ENCODE peak calls at places on chromosomes 12 and 14, in six cellular contexts. H, K, L, Y, J and X are unnamed samples.

GRCh38 chr12:65886996-65887395 is 62.7 kb downstream of the HMGA2 start:
- DNase-seq in K (no peak), H (no peak), L (no peak), J (no peak), Y (no peak), X (no peak)

GRCh38 chr12:95642583-95642982 is 91.3 kb upstream of the USP44 start:
- DNase-seq in L (no peak), K (no peak), Y (peak), J (no peak), H (no peak), X (no peak)

GRCh38 chr12:109710747-109711595 is 2.7 kb upstream of the FAM222A start:
- DNase-seq in K (no peak), L (no peak), H (no peak), J (no peak), Y (peak), X (peak)

GRCh38 chr12:112381421-112381897 is 772 bp downstream of the HECTD4 start:
- DNase-seq in H (no peak), Y (no peak), J (peak), L (no peak), K (peak), X (no peak)

GRCh38 chr12:101939856-101940265 is 62.5 kb downstream of the DRAM1 start:
- DNase-seq in H (peak), L (peak), K (peak), J (no peak), Y (peak), X (peak)

GRCh38 chr14:50222061-50222613 is 9.2 kb downstream of the SOS2 start:
- DNase-seq in J (no peak), H (no peak), L (no peak), Y (no peak), K (no peak), X (no peak)

GRCh38 chr12:66331814-66332213 is 29.5 kb downstream of the HELB start:
- DNase-seq in L (no peak), K (no peak), J (no peak), H (no peak), Y (no peak), X (no peak)

GRCh38 chr12:108699955-108700563 is 31.3 kb downstream of the CORO1C start:
- DNase-seq in J (no peak), Y (no peak), K (no peak), H (no peak), L (no peak), X (no peak)

GRCh38 chr14:67241416-67242362 is at the start of gene PALS1:
- DNase-seq in L (no peak), Y (peak), H (peak), J (no peak), K (no peak), X (peak)

GRCh38 chr14:90624228-90624627 is 192.0 kb downstream of the TTC7B start:
- DNase-seq in H (no peak), J (peak), L (peak), K (peak), Y (peak), X (no peak)

GRCh38 chr12:104292872-104293794 is 10.4 kb upstream of the EID3 start:
- DNase-seq in Y (peak), H (no peak), K (no peak), J (no peak), L (no peak), X (no peak)

GRCh38 chr14:104353921-104354701 is 215.7 kb downstream of the KIF26A start:
- DNase-seq in Y (no peak), H (no peak), L (peak), K (peak), J (peak), X (no peak)

GRCh38 chr12:65605019-65605418 is 219.3 kb upstream of the HMGA2 start:
- DNase-seq in K (no peak), L (no peak), H (no peak), J (no peak), Y (no peak), X (no peak)

GRCh38 chr14:71582705-71583104 is 349.5 kb upstream of the RGS6 start:
- DNase-seq in J (no peak), H (no peak), L (no peak), K (no peak), Y (no peak), X (peak)

GRCh38 chr12:32995623-32996022 is 99.0 kb upstream of the PKP2 start:
- DNase-seq in H (no peak), Y (no peak), K (no peak), J (no peak), L (no peak), X (no peak)

GRCh38 chr14:99237288-99237687 is 34.7 kb downstream of the BCL11B start:
- DNase-seq in K (no peak), J (no peak), H (no peak), L (no peak), Y (no peak), X (no peak)

GRCh38 chr12:66132408-66132807 is 1.9 kb upstream of the LLPH start:
- DNase-seq in H (no peak), Y (peak), L (no peak), K (no peak), J (no peak), X (peak)

GRCh38 chr12:27869567-27869966 is 89.5 kb upstream of the MANSC4 start:
- DNase-seq in Y (no peak), K (no peak), L (no peak), H (no peak), J (no peak), X (no peak)

GRCh38 chr14:91369628-91370445 is 47.8 kb downstream of the CCDC88C start:
- DNase-seq in K (no peak), H (no peak), J (peak), L (no peak), Y (no peak), X (no peak)

GRCh38 chr12:4143909-4144308 is 129.7 kb upstream of the CCND2 start:
- DNase-seq in J (no peak), L (no peak), H (no peak), Y (peak), K (no peak), X (no peak)

GRCh38 chr14:26531894-26532293 is 65.9 kb downstream of the NOVA1 start:
- DNase-seq in H (no peak), L (no peak), Y (peak), J (no peak), K (no peak), X (no peak)

GRCh38 chr14:50524731-50525510 is 7.4 kb downstream of the MAP4K5 start:
- DNase-seq in K (no peak), Y (no peak), J (no peak), L (no peak), H (no peak), X (no peak)

GRCh38 chr12:22858849-22859569 is 234.0 kb downstream of the ETNK1 start:
- DNase-seq in J (no peak), Y (no peak), H (no peak), L (no peak), K (no peak), X (no peak)

GRCh38 chr12:112252184-112252583 is 126.8 kb downstream of the TRAFD1 start:
- DNase-seq in Y (no peak), K (no peak), J (peak), L (no peak), H (no peak), X (no peak)

GRCh38 chr14:104223810-104224515 is 85.6 kb downstream of the KIF26A start:
- DNase-seq in H (no peak), L (no peak), J (no peak), K (no peak), Y (no peak), X (no peak)

GRCh38 chr12:84270470-84271140 is 642.0 kb downstream of the SLC6A15 start:
- DNase-seq in K (no peak), H (no peak), L (no peak), J (no peak), Y (peak), X (no peak)

GRCh38 chr12:113766880-113767878 is 198.9 kb downstream of the RBM19 start:
- DNase-seq in J (no peak), K (no peak), Y (peak), L (no peak), H (no peak), X (peak)

GRCh38 chr14:23814858-23815257 is 138.7 kb upstream of the DHRS4 start:
- DNase-seq in J (no peak), L (no peak), H (no peak), K (no peak), Y (no peak), X (no peak)

GRCh38 chr14:40188006-40188405 is 755.8 kb upstream of the FBXO33 start:
- DNase-seq in Y (peak), K (no peak), J (no peak), H (no peak), L (no peak), X (no peak)

GRCh38 chr12:57089259-57090245 is 638 bp downstream of the NAB2 start:
- DNase-seq in Y (no peak), J (peak), H (peak), K (peak), L (peak), X (no peak)

GRCh38 chr12:28350502-28350901 is 160.2 kb downstream of the CCDC91 start:
- DNase-seq in K (no peak), Y (no peak), L (no peak), J (no peak), H (no peak), X (no peak)

GRCh38 chr14:100173353-100173752 is 13.9 kb upstream of the DEGS2 start:
- DNase-seq in Y (no peak), K (no peak), L (no peak), J (no peak), H (no peak), X (no peak)

GRCh38 chr14:74698471-74698870 is 14.4 kb downstream of the AREL1 start:
- DNase-seq in J (no peak), H (no peak), Y (no peak), L (no peak), K (no peak), X (no peak)

GRCh38 chr12:114664661-114665320 is 19.2 kb downstream of the TBX3 start:
- DNase-seq in J (no peak), L (no peak), Y (no peak), H (no peak), K (peak), X (no peak)

GRCh38 chr14:75084513-75084912 is 15.1 kb downstream of the ZC2HC1C start:
- DNase-seq in H (no peak), K (no peak), L (no peak), Y (no peak), J (no peak), X (no peak)

GRCh38 chr14:33859306-33859705 is 91.6 kb downstream of the EGLN3 start:
- DNase-seq in Y (no peak), L (no peak), K (no peak), J (no peak), H (no peak), X (no peak)

GRCh38 chr12:18389820-18390219 is 128.5 kb downstream of the PIK3C2G start:
- DNase-seq in H (no peak), J (no peak), K (no peak), L (no peak), Y (no peak), X (no peak)

GRCh38 chr12:20950248-20950647 is 139.7 kb downstream of the SLCO1B3 start:
- DNase-seq in H (no peak), J (no peak), Y (peak), K (no peak), L (no peak), X (no peak)

GRCh38 chr14:62181591-62181990 is 419.4 kb downstream of the SNAPC1 start:
- DNase-seq in L (no peak), H (no peak), J (no peak), Y (no peak), K (no peak), X (no peak)

GRCh38 chr14:62185078-62185477 is 422.9 kb downstream of the SNAPC1 start:
- DNase-seq in K (no peak), H (no peak), J (no peak), L (no peak), Y (no peak), X (no peak)

GRCh38 chr14:62179367-62180018 is 417.3 kb downstream of the SNAPC1 start:
- DNase-seq in J (peak), K (no peak), Y (peak), H (peak), L (peak), X (peak)
- TF ChIP-seq CTCF in J (peak), K (peak), Y (peak), H (peak), L (no peak), X (peak)

DNA sequence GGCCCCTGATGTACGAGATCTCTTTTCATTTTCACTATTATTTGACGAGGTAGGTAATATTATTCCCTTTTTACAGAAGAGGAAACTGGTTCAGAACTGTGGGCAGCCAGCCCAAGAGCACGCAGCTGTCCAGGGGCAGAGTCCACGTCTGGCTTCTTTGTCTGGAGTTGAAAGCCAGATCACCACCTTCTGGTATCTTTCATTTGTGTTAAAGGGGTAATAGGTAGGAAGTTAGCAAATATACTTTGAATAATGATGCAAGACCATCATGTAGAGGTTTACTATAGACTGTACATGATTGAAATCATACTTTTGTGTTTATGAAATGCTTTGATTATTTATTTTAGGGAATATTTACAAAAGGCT is 144.1 kb upstream of the AMIGO2 start:
- DNase-seq in Y (peak), L (no peak), K (no peak), J (no peak), H (no peak), X (no peak)
- H3K4me3 ChIP-seq in Y (peak), L (no peak), K (peak), J (no peak), H (no peak), X (no peak)

GRCh38 chr12:13976880-13977279 is 4.5 kb downstream of the GRIN2B start:
- DNase-seq in L (no peak), Y (no peak), H (no peak), K (no peak), J (no peak), X (no peak)
- TF ChIP-seq CTCF in L (no peak), Y (no peak), H (no peak), K (no peak), J (no peak), X (no peak)

GRCh38 chr14:30560581-30560980 is 1.6 kb downstream of the G2E3 start:
- DNase-seq in K (no peak), J (no peak), H (no peak), L (no peak), Y (no peak), X (no peak)
- H3K4me3 ChIP-seq in K (peak), J (no peak), H (no peak), L (no peak), Y (peak), X (peak)

DNA sequence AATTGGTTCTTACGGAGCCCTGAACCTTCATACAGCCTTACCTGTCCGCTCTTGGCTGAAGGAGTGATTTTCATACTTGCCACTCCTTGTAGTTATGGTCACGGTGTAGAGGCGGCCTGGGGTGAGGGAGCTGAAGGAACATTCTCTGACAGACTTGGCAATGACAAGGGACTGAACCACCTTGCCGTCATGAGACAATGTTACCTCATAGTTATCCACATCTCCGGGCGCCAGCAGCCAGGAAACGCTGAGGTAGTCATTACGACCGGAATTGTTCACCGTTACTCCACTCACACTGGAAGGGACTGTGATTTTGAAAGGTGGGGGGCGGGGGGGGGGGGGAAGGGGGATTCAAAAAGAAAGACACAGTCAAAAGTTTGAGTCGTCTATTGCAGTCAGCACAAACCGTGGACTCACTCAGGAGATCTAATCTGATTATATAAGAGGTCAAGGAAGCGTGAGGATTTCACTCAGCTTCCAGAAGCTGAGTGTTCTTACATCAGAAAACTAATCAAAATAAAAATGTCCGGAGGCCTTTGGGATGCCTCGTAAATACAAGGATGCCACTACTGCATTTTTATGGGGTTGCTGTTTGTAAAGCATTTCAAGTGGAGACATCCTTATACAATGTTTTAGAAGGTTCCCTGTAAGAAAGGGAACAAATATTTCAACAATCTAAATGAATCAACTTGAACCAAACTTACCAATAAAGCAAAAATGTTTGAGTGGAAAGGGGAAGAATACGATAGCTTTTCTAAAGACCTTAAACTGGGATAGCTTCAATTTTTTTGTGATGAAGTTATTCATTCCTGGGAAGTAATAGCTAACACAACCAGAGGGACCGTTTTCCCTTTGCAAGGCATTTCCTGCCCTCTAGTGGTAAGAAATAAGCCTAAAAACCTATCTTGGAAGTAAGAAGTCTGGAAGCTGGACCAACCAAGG is 60.6 kb downstream of the PTPRB start:
- DNase-seq in J (no peak), H (no peak), K (no peak), Y (peak), L (no peak), X (peak)
- TF ChIP-seq CTCF in J (peak), H (peak), K (peak), Y (peak), L (peak), X (peak)

GRCh38 chr12:31729728-31730127 is 907 bp upstream of the AMN1 start:
- DNase-seq in H (no peak), L (no peak), J (no peak), Y (no peak), K (no peak), X (no peak)
- H3K4me3 ChIP-seq in H (peak), L (peak), J (peak), Y (peak), K (peak), X (peak)

GRCh38 chr12:78824918-78825317 is 39.7 kb upstream of the SYT1 start:
- DNase-seq in H (no peak), Y (no peak), J (no peak), K (no peak), L (no peak), X (no peak)
- TF ChIP-seq CTCF in H (no peak), Y (no peak), J (no peak), K (no peak), L (no peak), X (no peak)